ENCODE peak calls at places on chromosomes 2 and 18, in nine cellular contexts. One of them, this sample, is unnamed.

GRCh38 chr2:72719416-72719815 is 106.4 kb downstream of the EXOC6B start:
- DNase-seq in T-helper 2 cell: no peak
- DNase-seq in COLO829: peak; percentile 1
- DNase-seq in cardiac muscle cell: peak; percentile 42
- DNase-seq in CD8-positive, alpha-beta T cell: no peak
- DNase-seq in cerebellar nuclear complex: no peak
- DNase-seq in kidney: no peak
- DNase-seq in activated CD4-positive, alpha-beta T cell treated with anti-CD3 and anti-CD28 coated beads, Interleukin-2, amount 50 U/mL, for 24 hours: no peak
- DNase-seq in NCI-H748 treated with DMSO at 0.1 percent for 48 hours: no peak
- DNase-seq in this sample: no peak

GRCh38 chr2:238501311-238501710 is 74.6 kb downstream of the ASB1 start:
- DNase-seq in T-helper 2 cell: no peak
- DNase-seq in COLO829: no peak
- DNase-seq in cardiac muscle cell: no peak
- DNase-seq in CD8-positive, alpha-beta T cell: no peak
- DNase-seq in cerebellar nuclear complex: no peak
- DNase-seq in kidney: no peak
- DNase-seq in activated CD4-positive, alpha-beta T cell treated with anti-CD3 and anti-CD28 coated beads, Interleukin-2, amount 50 U/mL, for 24 hours: no peak
- DNase-seq in NCI-H748 treated with DMSO at 0.1 percent for 48 hours: no peak
- DNase-seq in this sample: no peak

GRCh38 chr18:62832282-62832681 is 116.9 kb downstream of the PHLPP1 start:
- DNase-seq in T-helper 2 cell: no peak
- DNase-seq in COLO829: peak; percentile 52
- DNase-seq in cardiac muscle cell: no peak
- DNase-seq in CD8-positive, alpha-beta T cell: no peak
- DNase-seq in cerebellar nuclear complex: no peak
- DNase-seq in kidney: no peak
- DNase-seq in activated CD4-positive, alpha-beta T cell treated with anti-CD3 and anti-CD28 coated beads, Interleukin-2, amount 50 U/mL, for 24 hours: no peak
- DNase-seq in NCI-H748 treated with DMSO at 0.1 percent for 48 hours: peak; percentile 78
- DNase-seq in this sample: peak; percentile 88

GRCh38 chr18:31506024-31506742 is 8.2 kb downstream of the DSG2 start:
- DNase-seq in T-helper 2 cell: no peak
- DNase-seq in COLO829: no peak
- DNase-seq in cardiac muscle cell: no peak
- DNase-seq in CD8-positive, alpha-beta T cell: no peak
- DNase-seq in cerebellar nuclear complex: no peak
- DNase-seq in kidney: no peak
- DNase-seq in activated CD4-positive, alpha-beta T cell treated with anti-CD3 and anti-CD28 coated beads, Interleukin-2, amount 50 U/mL, for 24 hours: no peak
- DNase-seq in NCI-H748 treated with DMSO at 0.1 percent for 48 hours: no peak
- DNase-seq in this sample: no peak

GRCh38 chr2:233811732-233812131 is 33.6 kb downstream of the MROH2A start:
- DNase-seq in T-helper 2 cell: no peak
- DNase-seq in COLO829: no peak
- DNase-seq in cardiac muscle cell: no peak
- DNase-seq in CD8-positive, alpha-beta T cell: no peak
- DNase-seq in cerebellar nuclear complex: no peak
- DNase-seq in kidney: peak; percentile 40
- DNase-seq in activated CD4-positive, alpha-beta T cell treated with anti-CD3 and anti-CD28 coated beads, Interleukin-2, amount 50 U/mL, for 24 hours: no peak
- DNase-seq in NCI-H748 treated with DMSO at 0.1 percent for 48 hours: no peak
- DNase-seq in this sample: no peak

GRCh38 chr18:62682396-62682795 is 32.9 kb upstream of the PHLPP1 start:
- DNase-seq in T-helper 2 cell: no peak
- DNase-seq in COLO829: no peak
- DNase-seq in cardiac muscle cell: no peak
- DNase-seq in CD8-positive, alpha-beta T cell: no peak
- DNase-seq in cerebellar nuclear complex: no peak
- DNase-seq in kidney: no peak
- DNase-seq in activated CD4-positive, alpha-beta T cell treated with anti-CD3 and anti-CD28 coated beads, Interleukin-2, amount 50 U/mL, for 24 hours: no peak
- DNase-seq in NCI-H748 treated with DMSO at 0.1 percent for 48 hours: peak; percentile 60
- DNase-seq in this sample: no peak

GRCh38 chr2:239820836-239821693 is 204.1 kb downstream of the NDUFA10 start:
- DNase-seq in T-helper 2 cell: no peak
- DNase-seq in COLO829: no peak
- DNase-seq in cardiac muscle cell: no peak
- DNase-seq in CD8-positive, alpha-beta T cell: no peak
- DNase-seq in cerebellar nuclear complex: no peak
- DNase-seq in kidney: peak; percentile 56
- DNase-seq in activated CD4-positive, alpha-beta T cell treated with anti-CD3 and anti-CD28 coated beads, Interleukin-2, amount 50 U/mL, for 24 hours: no peak
- DNase-seq in NCI-H748 treated with DMSO at 0.1 percent for 48 hours: no peak
- DNase-seq in this sample: no peak

GRCh38 chr2:84906900-84907714 is 1.7 kb downstream of the TMSB10 start:
- DNase-seq in T-helper 2 cell: peak; percentile 88
- DNase-seq in COLO829: peak; percentile 63
- DNase-seq in cardiac muscle cell: peak; percentile 4
- DNase-seq in CD8-positive, alpha-beta T cell: no peak
- DNase-seq in cerebellar nuclear complex: no peak
- DNase-seq in kidney: peak; percentile 91
- DNase-seq in activated CD4-positive, alpha-beta T cell treated with anti-CD3 and anti-CD28 coated beads, Interleukin-2, amount 50 U/mL, for 24 hours: no peak
- DNase-seq in NCI-H748 treated with DMSO at 0.1 percent for 48 hours: no peak
- DNase-seq in this sample: no peak

GRCh38 chr2:23656597-23656973 is 270.3 kb downstream of the ATAD2B start:
- DNase-seq in T-helper 2 cell: no peak
- DNase-seq in COLO829: no peak
- DNase-seq in cardiac muscle cell: no peak
- DNase-seq in CD8-positive, alpha-beta T cell: no peak
- DNase-seq in cerebellar nuclear complex: no peak
- DNase-seq in kidney: peak; percentile 67
- DNase-seq in activated CD4-positive, alpha-beta T cell treated with anti-CD3 and anti-CD28 coated beads, Interleukin-2, amount 50 U/mL, for 24 hours: no peak
- DNase-seq in NCI-H748 treated with DMSO at 0.1 percent for 48 hours: no peak
- DNase-seq in this sample: no peak

GRCh38 chr2:202317080-202317859 is 51.7 kb downstream of the NOP58 start:
- DNase-seq in T-helper 2 cell: no peak
- DNase-seq in COLO829: peak; percentile 45
- DNase-seq in cardiac muscle cell: no peak
- DNase-seq in CD8-positive, alpha-beta T cell: no peak
- DNase-seq in cerebellar nuclear complex: no peak
- DNase-seq in kidney: no peak
- DNase-seq in activated CD4-positive, alpha-beta T cell treated with anti-CD3 and anti-CD28 coated beads, Interleukin-2, amount 50 U/mL, for 24 hours: no peak
- DNase-seq in NCI-H748 treated with DMSO at 0.1 percent for 48 hours: no peak
- DNase-seq in this sample: no peak